ENCODE peak calls at places on chromosomes 4 and X, in ten cellular contexts. V is Jurkat, Clone E6-1; A is skeletal muscle cell; T is left lung; K is fibroblast of gingiva; Y is activated CD4-positive, alpha-beta T cell treated with anti-CD3 and anti-CD28 coated beads, Interleukin-2, amount 50 U/mL, for 1 hour; C is T-helper 1 cell; I is GM18507; X is left cardiac atrium; J is stimulated activated naive CD4-positive, alpha-beta T cell. Z is an unnamed sample.

GRCh38 chr4:7650606-7651400 is 216.1 kb upstream of the PSAPL1 start:
- DNase-seq in J (no peak), A (no peak), K (no peak), C (peak), Y (no peak), X (no peak), I (no peak), T (no peak), V (no peak), Z (no peak)

GRCh38 chr4:153788419-153789276 is at the start of gene SFRP2:
- DNase-seq in Y (no peak), A (no peak), T (no peak), V (no peak), J (peak), K (no peak), I (no peak), X (peak), C (no peak), Z (no peak)

GRCh38 chrX:28988246-28988645 is 401.0 kb downstream of the IL1RAPL1 start:
- DNase-seq in T (no peak), A (no peak), V (no peak), K (no peak), I (no peak), X (no peak), Y (no peak), J (no peak), C (no peak), Z (no peak)

GRCh38 chr4:79763486-79764075 is 309.4 kb downstream of the ANTXR2 start:
- DNase-seq in C (no peak), K (no peak), Y (no peak), T (no peak), V (no peak), A (no peak), J (no peak), I (no peak), X (no peak), Z (no peak)

GRCh38 chrX:68719904-68720614 is 72.6 kb downstream of the STARD8 start:
- DNase-seq in K (peak), X (no peak), I (no peak), T (peak), V (peak), Y (no peak), A (no peak), C (no peak), J (no peak), Z (no peak)

GRCh38 chr4:72442715-72443114 is 126.3 kb downstream of the ADAMTS3 start:
- DNase-seq in C (no peak), V (no peak), K (no peak), J (no peak), X (no peak), A (no peak), Y (no peak), T (no peak), I (no peak), Z (no peak)

GRCh38 chr4:26150948-26151347 is 169.9 kb upstream of the RBPJ start:
- DNase-seq in J (no peak), Y (no peak), C (no peak), A (no peak), X (no peak), K (no peak), V (no peak), T (no peak), I (no peak), Z (no peak)

GRCh38 chr4:123896446-123897071 is 500.0 kb downstream of the SPRY1 start:
- DNase-seq in I (no peak), A (no peak), X (no peak), V (no peak), Y (no peak), T (no peak), C (no peak), J (no peak), K (peak), Z (no peak)

GRCh38 chrX:747176-747575 is 116.6 kb downstream of the SHOX start:
- DNase-seq in V (no peak), A (no peak), C (no peak), I (no peak), Y (no peak), K (no peak), T (no peak), X (no peak), J (no peak), Z (no peak)

GRCh38 chr4:7771541-7772507 is 167.8 kb downstream of the AFAP1 start:
- DNase-seq in X (no peak), K (no peak), I (peak), A (no peak), Y (no peak), J (no peak), C (no peak), T (peak), V (no peak), Z (no peak)

GRCh38 chr4:45347056-45347455 is 620.7 kb upstream of the GNPDA2 start:
- DNase-seq in J (no peak), K (no peak), I (no peak), T (no peak), X (no peak), C (no peak), A (no peak), V (no peak), Y (no peak), Z (no peak)

GRCh38 chr4:97370581-97370980 is 772.7 kb downstream of the STPG2 start:
- DNase-seq in T (no peak), K (no peak), C (no peak), Y (no peak), I (no peak), A (no peak), X (no peak), J (no peak), V (no peak), Z (no peak)

GRCh38 chr4:36138221-36138620 is 106.1 kb downstream of the ARAP2 start:
- DNase-seq in I (no peak), T (no peak), X (no peak), K (no peak), C (no peak), J (no peak), A (peak), Y (no peak), V (no peak), Z (no peak)

GRCh38 chr4:118282692-118283091 is 70.1 kb downstream of the PRSS12 start:
- DNase-seq in X (peak), T (no peak), K (peak), J (no peak), Y (no peak), C (no peak), A (peak), I (no peak), V (no peak), Z (no peak)

Z was measured in CD8-positive, alpha-beta T cell.